ENCODE peak calls at places on chromosomes 5 and 9, in ten cellular contexts. Z is sigmoid colon, P is tibial nerve, Y is astrocyte of the spinal cord, O is retinal pigment epithelial cell, M is WERI-Rb-1, S is GM12864, L is BE2C, R is H9, A is kidney. Q is an unnamed sample.

GRCh38 chr9:136052991-136053756 is 41.9 kb downstream of the NACC2 start:
- DNase-seq in Z (peak), P (no peak), Y (peak), O (no peak), M (peak), S (no peak), L (no peak), R (peak), A (peak), Q (no peak)

GRCh38 chr5:150514708-150515211 is 6.8 kb downstream of the NDST1 start:
- DNase-seq in Z (no peak), P (no peak), Y (peak), O (no peak), M (no peak), S (no peak), L (peak), R (no peak), A (no peak), Q (no peak)

GRCh38 chr5:177334155-177334551 is 17.3 kb downstream of the LMAN2 start:
- DNase-seq in Z (no peak), P (no peak), Y (no peak), O (no peak), M (no peak), S (no peak), L (peak), R (no peak), A (peak), Q (no peak)

GRCh38 chr5:96582343-96582742 is 79.8 kb upstream of the CAST start:
- DNase-seq in Z (no peak), P (no peak), Y (peak), O (no peak), M (no peak), S (no peak), L (peak), R (no peak), A (peak), Q (no peak)

GRCh38 chr9:1871486-1872181 is 143.5 kb upstream of the SMARCA2 start:
- DNase-seq in Z (no peak), P (no peak), Y (no peak), O (no peak), M (no peak), S (no peak), L (no peak), R (peak), A (no peak), Q (no peak)

GRCh38 chr5:93829346-93829745 is 87.9 kb upstream of the POU5F2 start:
- DNase-seq in Z (no peak), P (no peak), Y (peak), O (no peak), M (no peak), S (no peak), L (no peak), R (no peak), A (no peak), Q (no peak)

GRCh38 chr9:88661759-88662158 is 126.8 kb downstream of the NXNL2 start:
- DNase-seq in Z (no peak), P (no peak), Y (no peak), O (no peak), M (no peak), S (no peak), L (no peak), R (no peak), A (no peak), Q (no peak)

GRCh38 chr9:77897292-77897691 is 134.3 kb downstream of the GNAQ start:
- DNase-seq in Z (peak), P (no peak), Y (peak), O (no peak), M (no peak), S (no peak), L (peak), R (peak), A (no peak), Q (no peak)

GRCh38 chr5:96896806-96897205 is 20.5 kb downstream of the ERAP2 start:
- DNase-seq in Z (no peak), P (no peak), Y (no peak), O (no peak), M (no peak), S (no peak), L (no peak), R (no peak), A (no peak), Q (no peak)

GRCh38 chr9:94911211-94911610 is 184.7 kb downstream of the AOPEP start:
- DNase-seq in Z (no peak), P (no peak), Y (no peak), O (no peak), M (no peak), S (no peak), L (no peak), R (no peak), A (no peak), Q (no peak)

GRCh38 chr5:147400076-147400809 is 109.6 kb downstream of the DPYSL3 start:
- DNase-seq in Z (no peak), P (no peak), Y (no peak), O (no peak), M (no peak), S (no peak), L (no peak), R (no peak), A (no peak), Q (no peak)

GRCh38 chr9:137067860-137068538 is 2.4 kb downstream of the SAPCD2 start:
- DNase-seq in Z (peak), P (peak), Y (peak), O (no peak), M (peak), S (peak), L (peak), R (peak), A (peak), Q (peak)

GRCh38 chr5:88727705-88728313 is 155.2 kb downstream of the MEF2C start:
- DNase-seq in Z (no peak), P (no peak), Y (peak), O (no peak), M (no peak), S (no peak), L (no peak), R (no peak), A (no peak), Q (no peak)

GRCh38 chr9:70561805-70562395 is 147.4 kb upstream of the KLF9 start:
- DNase-seq in Z (no peak), P (no peak), Y (no peak), O (no peak), M (no peak), S (no peak), L (no peak), R (no peak), A (no peak), Q (no peak)

GRCh38 chr9:133955821-133956411 is 36.2 kb downstream of the VAV2 start:
- DNase-seq in Z (no peak), P (no peak), Y (peak), O (no peak), M (peak), S (no peak), L (peak), R (peak), A (peak), Q (peak)

GRCh38 chr5:179263391-179264052 is 81.7 kb downstream of the ADAMTS2 start:
- DNase-seq in Z (peak), P (no peak), Y (no peak), O (no peak), M (no peak), S (no peak), L (no peak), R (peak), A (peak), Q (no peak)

GRCh38 chr5:172133359-172134029 is 54.5 kb downstream of the STK10 start:
- DNase-seq in Z (peak), P (peak), Y (peak), O (peak), M (no peak), S (no peak), L (no peak), R (no peak), A (no peak), Q (no peak)

GRCh38 chr5:116360008-116360853 is 214.4 kb downstream of the SEMA6A start:
- DNase-seq in Z (peak), P (no peak), Y (peak), O (no peak), M (no peak), S (no peak), L (peak), R (no peak), A (no peak), Q (no peak)

GRCh38 chr5:114237766-114238165 is 124.1 kb upstream of the KCNN2 start:
- DNase-seq in Z (no peak), P (no peak), Y (peak), O (no peak), M (no peak), S (no peak), L (no peak), R (no peak), A (no peak), Q (no peak)

GRCh38 chr5:181186902-181187499 is 18.0 kb downstream of the TRIM7 start:
- DNase-seq in Z (no peak), P (no peak), Y (no peak), O (no peak), M (no peak), S (no peak), L (peak), R (no peak), A (no peak), Q (no peak)

DNA sequence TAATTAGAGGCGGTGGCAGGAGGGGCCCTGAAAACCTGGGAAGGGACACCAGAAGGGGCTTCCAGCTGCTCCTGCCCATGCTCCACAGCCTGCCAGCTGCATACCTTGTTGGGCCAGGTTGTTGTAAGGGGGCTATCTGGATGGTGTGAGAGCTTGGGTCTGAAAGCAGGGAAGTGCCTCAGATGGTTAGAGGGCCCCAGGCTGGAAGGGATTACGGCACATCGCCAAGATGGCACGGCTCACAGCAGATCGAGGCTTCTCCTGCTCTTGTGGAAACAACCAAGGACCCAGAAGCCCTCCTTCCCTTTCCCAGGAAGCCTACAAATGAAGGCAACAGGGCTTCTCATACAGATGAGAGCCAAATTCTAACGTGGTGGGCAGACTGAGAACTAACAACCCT is 121.8 kb upstream of the ADCY2 start:
- DNase-seq in Z (no peak), P (no peak), Y (no peak), O (no peak), M (no peak), S (no peak), L (no peak), R (no peak), A (no peak), Q (no peak)
- TF ChIP-seq CTCF in Z (no peak), P (no peak), Y (no peak), O (no peak), M (no peak), S (no peak), L (no peak), R (no peak), A (no peak), Q (no peak)

GRCh38 chr5:25128606-25129005 is 483.8 kb upstream of the CDH10 start:
- DNase-seq in Z (no peak), P (no peak), Y (no peak), O (no peak), M (no peak), S (no peak), L (no peak), R (peak), A (no peak), Q (no peak)
- TF ChIP-seq CTCF in Z (no peak), P (no peak), Y (no peak), O (no peak), M (no peak), S (no peak), L (no peak), R (peak), A (no peak), Q (no peak)

GRCh38 chr5:59789197-59789596 is 104.3 kb downstream of the PDE4D start:
- DNase-seq in Z (peak), P (no peak), Y (peak), O (no peak), M (no peak), S (no peak), L (no peak), R (no peak), A (no peak), Q (no peak)
- TF ChIP-seq CTCF in Z (no peak), P (no peak), Y (no peak), O (no peak), M (no peak), S (no peak), L (no peak), R (no peak), A (no peak), Q (no peak)

GRCh38 chr9:121120386-121120785 is 45.6 kb downstream of the CNTRL start:
- DNase-seq in Z (no peak), P (no peak), Y (no peak), O (no peak), M (no peak), S (no peak), L (no peak), R (no peak), A (no peak), Q (no peak)

GRCh38 chr9:121118266-121118665 is 43.5 kb downstream of the CNTRL start:
- DNase-seq in Z (no peak), P (no peak), Y (no peak), O (no peak), M (no peak), S (no peak), L (no peak), R (no peak), A (no peak), Q (no peak)

GRCh38 chr9:121123816-121124536 is 49.2 kb downstream of the CNTRL start:
- DNase-seq in Z (no peak), P (no peak), Y (no peak), O (no peak), M (no peak), S (no peak), L (no peak), R (no peak), A (no peak), Q (no peak)

GRCh38 chr9:121122450-121123032 is 47.8 kb downstream of the CNTRL start:
- DNase-seq in Z (no peak), P (no peak), Y (peak), O (no peak), M (no peak), S (no peak), L (no peak), R (no peak), A (no peak), Q (no peak)

DNA sequence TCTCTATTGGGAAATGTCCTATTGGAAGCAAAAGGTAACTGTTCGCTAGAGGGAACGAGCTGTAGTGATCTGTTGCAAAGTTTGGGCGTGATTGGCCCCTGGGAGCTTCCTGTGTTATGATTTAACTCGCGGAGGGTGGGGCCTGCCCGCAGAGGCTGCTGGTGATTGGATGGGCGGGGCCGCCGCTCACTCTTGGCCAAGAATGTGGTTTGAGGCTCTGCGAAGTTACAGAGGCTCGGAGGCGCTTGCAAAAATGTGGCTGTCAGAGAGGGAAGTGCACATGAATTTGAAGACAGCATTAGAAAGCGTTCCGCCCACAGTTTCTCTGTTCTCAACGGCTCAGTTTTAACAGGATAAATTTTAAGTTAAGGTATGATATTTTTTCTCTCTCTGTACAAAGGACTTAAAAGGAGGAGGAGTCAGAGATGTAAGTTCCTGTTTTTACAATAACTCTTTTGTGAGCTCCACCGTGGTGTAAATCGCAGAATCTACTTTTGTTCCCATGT is 46.9 kb downstream of the CNTRL start:
- DNase-seq in Z (peak), P (peak), Y (peak), O (peak), M (peak), S (peak), L (peak), R (peak), A (peak), Q (peak)
- TF ChIP-seq CTCF in Z (no peak), P (peak), Y (peak), O (peak), M (no peak), S (no peak), L (no peak), R (no peak), A (peak), Q (no peak)

DNA sequence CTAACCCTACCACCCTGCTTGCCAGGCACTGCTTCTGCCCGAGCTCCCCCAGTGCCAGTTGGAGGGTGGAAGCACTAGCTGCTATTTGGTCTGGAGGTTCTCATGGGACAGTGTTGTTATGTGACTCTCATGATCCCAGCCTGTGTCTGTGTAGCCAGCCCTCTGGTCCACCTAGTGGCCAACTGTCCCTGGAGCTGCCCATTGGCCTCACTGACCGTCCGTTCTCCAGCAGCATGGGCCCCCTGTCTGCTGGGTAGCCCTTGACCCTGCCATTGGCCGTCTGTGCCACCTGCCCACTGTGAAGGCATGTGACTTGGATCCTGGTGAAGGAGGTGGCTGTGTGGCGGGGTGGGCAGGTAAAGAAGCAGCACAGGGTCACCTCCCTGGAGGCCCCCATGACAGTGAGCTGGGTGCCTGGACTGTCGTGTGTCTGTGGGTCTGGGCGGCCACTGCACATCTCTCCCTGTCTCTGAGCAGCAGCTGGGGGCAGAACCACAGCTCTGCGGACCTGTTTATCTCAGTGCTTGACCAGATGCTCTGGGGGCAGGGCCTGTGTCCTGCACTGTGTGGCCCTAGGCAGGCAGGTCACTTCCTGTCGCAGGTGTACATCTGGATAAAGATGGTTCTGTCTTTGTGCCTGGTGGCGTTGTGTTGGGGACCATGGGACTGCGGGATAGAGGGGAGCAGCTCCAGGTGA is 11.4 kb downstream of the PHF2 start:
- DNase-seq in Z (no peak), P (no peak), Y (no peak), O (no peak), M (peak), S (no peak), L (no peak), R (peak), A (no peak), Q (no peak)
- TF ChIP-seq CTCF in Z (no peak), P (no peak), Y (peak), O (peak), M (peak), S (no peak), L (peak), R (peak), A (peak), Q (no peak)

GRCh38 chr5:138033275-138033808 is 463 bp upstream of the FAM13B start:
- DNase-seq in Z (no peak), P (peak), Y (no peak), O (no peak), M (no peak), S (no peak), L (no peak), R (no peak), A (no peak), Q (no peak)

GRCh38 chr5:138029944-138030343 is 2.9 kb downstream of the FAM13B start:
- DNase-seq in Z (no peak), P (no peak), Y (no peak), O (no peak), M (no peak), S (no peak), L (no peak), R (no peak), A (no peak), Q (no peak)

GRCh38 chr5:138033916-138034315 is 1.0 kb upstream of the FAM13B start:
- DNase-seq in Z (no peak), P (no peak), Y (peak), O (no peak), M (no peak), S (no peak), L (no peak), R (no peak), A (no peak), Q (no peak)

GRCh38 chr5:138032572-138033274 is at the start of gene FAM13B:
- DNase-seq in Z (peak), P (peak), Y (peak), O (no peak), M (peak), S (no peak), L (peak), R (peak), A (peak), Q (peak)

GRCh38 chr5:138032028-138032571 is 779 bp downstream of the FAM13B start:
- DNase-seq in Z (peak), P (peak), Y (no peak), O (no peak), M (no peak), S (peak), L (no peak), R (peak), A (peak), Q (no peak)
- TF ChIP-seq CTCF in Z (no peak), P (no peak), Y (no peak), O (no peak), M (no peak), S (peak), L (peak), R (no peak), A (no peak), Q (no peak)

Q was measured in mesothelial cell of epicardium.